ENCODE peak calls at places on chromosomes 6 and 20, in eight cellular contexts. M, O, Z, B, F, H, P and J are unnamed samples.

GRCh38 chr20:18811186-18811585 is 2.4 kb upstream of the SCP2D1 start:
- DNase-seq in M (no peak), Z (no peak), O (no peak), P (no peak), B (no peak), F (no peak), H (no peak), J (no peak)

GRCh38 chr20:51386586-51386985 is 155.9 kb downstream of the NFATC2 start:
- DNase-seq in B (no peak), F (no peak), P (no peak), H (no peak), M (no peak), Z (no peak), O (no peak), J (no peak)

GRCh38 chr6:127180421-127180820 is 62.0 kb downstream of the RSPO3 start:
- DNase-seq in Z (no peak), M (no peak), P (no peak), B (no peak), F (no peak), H (no peak), O (no peak), J (no peak)

GRCh38 chr6:11277275-11278206 is 45.1 kb upstream of the NEDD9 start:
- DNase-seq in O (peak; percentile 71), P (no peak), F (peak; percentile 10), H (no peak), B (peak; percentile 88), Z (peak; percentile 77), M (no peak), J (no peak)

GRCh38 chr6:21166754-21167153 is 426.8 kb upstream of the SOX4 start:
- DNase-seq in P (no peak), M (no peak), O (no peak), H (no peak), Z (no peak), B (no peak), F (no peak), J (no peak)

GRCh38 chr6:42140756-42141602 is 1.4 kb downstream of the C6orf132 start:
- DNase-seq in H (no peak), Z (no peak), P (no peak), F (no peak), B (no peak), M (no peak), O (no peak), J (no peak)

GRCh38 chr6:44373787-44374186 is 13.7 kb upstream of the CDC5L start:
- DNase-seq in H (no peak), Z (peak; percentile 55), B (no peak), F (no peak), M (no peak), O (no peak), P (no peak), J (no peak)

GRCh38 chr6:152057832-152058498 is 250.5 kb downstream of the ESR1 start:
- DNase-seq in O (no peak), F (no peak), P (no peak), B (peak; percentile 15), Z (no peak), M (no peak), H (no peak), J (no peak)

GRCh38 chr20:11373391-11373790 is 544.3 kb upstream of the BTBD3 start:
- DNase-seq in B (no peak), O (no peak), P (no peak), H (no peak), M (no peak), Z (no peak), F (no peak), J (no peak)

GRCh38 chr6:119355157-119355556 is 5.6 kb upstream of the MAN1A1 start:
- DNase-seq in M (no peak), O (no peak), B (no peak), Z (peak; percentile 27), H (no peak), F (no peak), P (no peak), J (no peak)

GRCh38 chr20:36572701-36573102 is 695 bp upstream of the TGIF2 start:
- DNase-seq in Z (no peak), M (no peak), B (peak; percentile 58), O (peak; percentile 28), P (no peak), H (peak; percentile 31), F (peak; percentile 31), J (peak; percentile 84)

GRCh38 chr20:25129428-25129827 is 47.5 kb upstream of the VSX1 start:
- DNase-seq in Z (no peak), H (no peak), F (no peak), P (no peak), M (no peak), O (no peak), B (no peak), J (no peak)

GRCh38 chr20:25136643-25137559 is 55.0 kb upstream of the VSX1 start:
- DNase-seq in P (no peak), H (peak; percentile 38), B (no peak), M (peak; percentile 38), O (peak; percentile 76), F (no peak), Z (peak; percentile 87), J (no peak)

GRCh38 chr20:25139061-25139705 is 56.3 kb upstream of the ENTPD6 start:
- DNase-seq in Z (no peak), O (no peak), H (no peak), M (peak; percentile 32), B (peak; percentile 52), P (no peak), F (no peak), J (no peak)

GRCh38 chr20:25129908-25130307 is 48.0 kb upstream of the VSX1 start:
- DNase-seq in O (no peak), H (no peak), F (no peak), M (no peak), P (no peak), Z (no peak), B (peak; percentile 28), J (no peak)

DNA sequence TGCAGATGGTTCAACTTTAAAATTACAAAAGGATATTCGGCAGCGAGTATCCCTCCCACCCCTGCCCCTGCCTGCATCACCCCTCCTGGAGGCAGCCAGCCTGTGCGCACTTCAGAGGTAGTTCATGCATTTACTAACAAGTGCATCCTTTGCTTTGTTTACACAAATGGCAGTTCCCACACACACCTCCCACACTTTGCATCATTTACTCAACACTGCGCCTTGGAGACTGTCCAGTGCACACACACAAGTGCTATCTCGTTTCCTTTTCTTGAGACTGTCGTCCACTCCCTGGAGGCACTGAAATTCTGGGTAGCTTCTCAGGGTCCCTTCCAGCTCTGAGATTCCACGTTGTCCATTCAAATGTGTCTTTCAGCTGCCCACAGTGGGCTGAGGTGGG is 53.1 kb upstream of the VSX1 start:
- DNase-seq in M (no peak), F (no peak), P (no peak), O (no peak), B (no peak), Z (no peak), H (no peak), J (no peak)
- TF ChIP-seq CTCF in M (no peak), F (no peak), P (no peak), O (no peak), B (no peak), Z (no peak), H (no peak), J (no peak)

GRCh38 chr6:75065524-75065923 is 140.3 kb downstream of the COL12A1 start:
- DNase-seq in B (peak; percentile 58), M (peak; percentile 34), Z (peak; percentile 51), P (no peak), H (no peak), F (no peak), O (peak; percentile 72), J (no peak)
- TF ChIP-seq CTCF in B (peak; percentile 35), M (peak; percentile 12), Z (peak; percentile 50), P (no peak), H (no peak), F (no peak), O (peak; percentile 67), J (no peak)

GRCh38 chr6:64732888-64733287 is 974.1 kb downstream of the EYS start:
- DNase-seq in Z (peak; percentile 12), H (no peak), O (no peak), B (peak; percentile 45), M (no peak), F (no peak), P (no peak), J (no peak)
- TF ChIP-seq CTCF in Z (no peak), H (no peak), O (peak; percentile 30), B (peak; percentile 54), M (no peak), F (no peak), P (no peak), J (no peak)

GRCh38 chr6:55958790-55959189 is 83.4 kb upstream of the BMP5 start:
- DNase-seq in Z (no peak), P (no peak), H (no peak), B (no peak), O (no peak), M (no peak), F (no peak), J (no peak)

GRCh38 chr6:55957961-55958422 is 82.6 kb upstream of the BMP5 start:
- DNase-seq in O (no peak), F (no peak), M (no peak), B (no peak), H (no peak), Z (no peak), P (no peak), J (no peak)

GRCh38 chr6:55964136-55964535 is 88.7 kb upstream of the BMP5 start:
- DNase-seq in Z (no peak), H (no peak), M (no peak), O (no peak), F (no peak), B (no peak), P (no peak), J (no peak)

GRCh38 chr6:55960344-55960743 is 85.0 kb upstream of the BMP5 start:
- DNase-seq in H (no peak), Z (no peak), B (no peak), O (no peak), P (no peak), M (no peak), F (no peak), J (no peak)

DNA sequence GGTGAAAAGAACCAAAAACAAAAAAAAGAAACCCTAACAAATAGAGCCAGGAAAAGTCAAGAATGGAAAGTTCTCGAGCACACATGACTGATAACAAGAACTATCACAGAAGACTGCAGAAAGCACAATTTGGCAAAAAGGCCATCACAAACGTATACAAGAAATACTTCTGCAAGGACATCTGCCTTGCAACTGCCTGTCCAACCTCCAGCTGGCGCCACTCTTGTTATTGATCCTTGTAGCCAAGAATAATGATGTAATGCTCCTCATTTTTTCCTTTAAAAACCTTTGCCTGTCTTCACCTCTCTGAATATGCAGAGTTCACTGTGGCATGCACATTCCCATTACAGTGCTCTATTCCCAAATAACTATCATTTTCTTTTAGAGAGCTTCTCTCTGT is 87.9 kb upstream of the BMP5 start:
- DNase-seq in M (peak; percentile 18), H (no peak), Z (peak; percentile 30), B (peak; percentile 53), O (peak; percentile 12), P (no peak), F (no peak), J (no peak)
- TF ChIP-seq CTCF in M (no peak), H (no peak), Z (peak; percentile 48), B (peak; percentile 65), O (peak; percentile 68), P (no peak), F (peak; percentile 51), J (no peak)

GRCh38 chr6:141309295-141309694 is 823.4 kb upstream of the GJE1 start:
- DNase-seq in Z (peak; percentile 41), H (no peak), F (no peak), P (no peak), M (no peak), O (no peak), B (peak; percentile 43), J (no peak)
- TF ChIP-seq CTCF in Z (peak; percentile 13), H (no peak), F (no peak), P (no peak), M (peak; percentile 30), O (peak; percentile 38), B (peak; percentile 57), J (no peak)